ENCODE peak calls at places on chromosomes 11 and 22, in five cellular contexts. S is RCC 7860; K is iPS-NIHi11; T is activated CD4-positive, alpha-beta T cell treated with anti-CD3 and anti-CD28 coated beads, Interleukin-2, amount 50 U/mL, for 1 hour; H is progenitor cell of endocrine pancreas. A is an unnamed sample.

GRCh38 chr11:94922675-94923347 is 50.5 kb downstream of the CWC15 start:
- DNase-seq in S (no peak), H (no peak), K (no peak), T (no peak), A (no peak)

GRCh38 chr11:92642146-92642919 is 327.1 kb upstream of the MTNR1B start:
- DNase-seq in H (no peak), S (no peak), T (no peak), K (no peak), A (no peak)

GRCh38 chr11:82995754-82996398 is 75.8 kb downstream of the RAB30 start:
- DNase-seq in T (no peak), H (no peak), K (no peak), S (no peak), A (no peak)

GRCh38 chr11:65692367-65692766 is 19.7 kb upstream of the KAT5 start:
- DNase-seq in T (no peak), K (no peak), S (no peak), H (no peak), A (no peak)

GRCh38 chr11:2772544-2773031 is 72.8 kb upstream of the KCNQ1OT1 start:
- DNase-seq in K (no peak), S (peak; percentile 65), H (no peak), T (no peak), A (no peak)

GRCh38 chr11:117366875-117367274 is 39.2 kb downstream of the CEP164 start:
- DNase-seq in H (no peak), S (no peak), K (no peak), T (no peak), A (no peak)

GRCh38 chr11:109788969-109789490 is 304.2 kb upstream of the ZC3H12C start:
- DNase-seq in H (no peak), K (no peak), S (no peak), T (no peak), A (no peak)

GRCh38 chr22:27995801-27996528 is 76.9 kb upstream of the PITPNB start:
- DNase-seq in S (no peak), K (no peak), H (no peak), T (no peak), A (no peak)

GRCh38 chr11:31816467-31817053 is 5.4 kb upstream of the PAX6 start:
- DNase-seq in K (no peak), S (no peak), H (no peak), T (no peak), A (no peak)

GRCh38 chr11:69239320-69240040 is 54.5 kb upstream of the MYEOV start:
- DNase-seq in T (no peak), K (no peak), S (no peak), H (no peak), A (no peak)

GRCh38 chr11:120546312-120547205 is 35.0 kb downstream of the GRIK4 start:
- DNase-seq in S (peak; percentile 88), H (no peak), T (no peak), K (peak; percentile 55), A (no peak)

GRCh38 chr11:69153661-69154060 is 2.1 kb upstream of the SMIM38 start:
- DNase-seq in K (no peak), T (no peak), H (no peak), S (peak; percentile 15), A (no peak)

GRCh38 chr11:105156231-105156630 is 16.7 kb upstream of the CARD18 start:
- DNase-seq in K (no peak), S (no peak), T (no peak), H (no peak), A (no peak)

GRCh38 chr11:41301023-41301422 is 158.4 kb downstream of the LRRC4C start:
- DNase-seq in T (no peak), H (no peak), K (no peak), S (peak; percentile 46), A (no peak)

GRCh38 chr11:12537778-12538401 is 136.3 kb upstream of the TEAD1 start:
- DNase-seq in H (no peak), S (no peak), T (no peak), K (no peak), A (no peak)

GRCh38 chr11:23502821-23503220 is 642.5 kb upstream of the CCDC179 start:
- DNase-seq in K (no peak), T (no peak), H (no peak), S (no peak), A (no peak)

GRCh38 chr11:74162688-74163467 is 7.9 kb downstream of the C2CD3 start:
- DNase-seq in K (no peak), S (no peak), H (no peak), T (no peak), A (no peak)

GRCh38 chr22:33781396-33781795 is 138.9 kb downstream of the LARGE1 start:
- DNase-seq in T (no peak), K (no peak), S (no peak), H (no peak), A (no peak)

GRCh38 chr11:56176318-56176717 is at the start of gene OR5J2:
- DNase-seq in T (no peak), H (no peak), K (no peak), S (no peak), A (no peak)

GRCh38 chr11:73951797-73952196 is 971 bp downstream of the DNAJB13 start:
- DNase-seq in T (no peak), K (no peak), S (no peak), H (no peak), A (no peak)

GRCh38 chr22:48100685-48101417 is 1338.4 kb downstream of the TBC1D22A start:
- DNase-seq in K (no peak), T (no peak), H (no peak), S (no peak), A (no peak)

GRCh38 chr11:11022126-11022730 is 164.4 kb upstream of the ZBED5 start:
- DNase-seq in T (no peak), K (no peak), S (no peak), H (no peak), A (no peak)

GRCh38 chr11:31995031-31995430 is 95.8 kb upstream of the RCN1 start:
- DNase-seq in H (no peak), T (no peak), K (no peak), S (no peak), A (no peak)

GRCh38 chr11:61480936-61481335 is 27.6 kb upstream of the LRRC10B start:
- DNase-seq in T (no peak), S (no peak), H (peak; percentile 50), K (peak; percentile 85), A (no peak)

GRCh38 chr11:125105921-125106320 is 5.5 kb downstream of the TMEM218 start:
- DNase-seq in T (no peak), K (no peak), H (no peak), S (no peak), A (no peak)

A was measured in CD4-positive, CD25-positive, alpha-beta regulatory T cell.